ENCODE peak calls at places on chromosome 19, in seven cellular contexts. F is AG04450, T is mucosa of descending colon, U is heart right ventricle, G is spleen, N is tibial nerve, M is fibroblast of the aortic adventitia. S is an unnamed sample.

GRCh38 chr19:3526507-3527244 is 12.3 kb upstream of the TEKTIP1 start:
- DNase-seq in F (no peak), N (no peak), M (no peak), G (no peak), T (no peak), U (no peak), S (no peak)

GRCh38 chr19:47765522-47766358 is 12.8 kb upstream of the SELENOW start:
- DNase-seq in M (peak), N (no peak), F (no peak), T (peak), U (peak), G (peak), S (peak)

GRCh38 chr19:54523403-54523802 is 20.8 kb downstream of the LAIR2 start:
- DNase-seq in F (no peak), T (no peak), U (no peak), G (no peak), N (no peak), M (no peak), S (peak)

GRCh38 chr19:4694211-4694987 is 24.3 kb upstream of the MYDGF start:
- DNase-seq in N (no peak), G (no peak), T (no peak), U (peak), M (peak), F (peak), S (peak)

GRCh38 chr19:17784201-17785008 is 10.5 kb upstream of the B3GNT3 start:
- DNase-seq in U (peak), G (peak), T (peak), N (no peak), F (no peak), M (peak), S (peak)

GRCh38 chr19:53102701-53103140 is 501 bp downstream of the ZNF160 start:
- DNase-seq in F (no peak), G (peak), M (peak), T (peak), U (peak), N (no peak), S (peak)

GRCh38 chr19:32615569-32615968 is 34.6 kb downstream of the PDCD5 start:
- DNase-seq in G (no peak), T (no peak), N (no peak), U (no peak), M (no peak), F (no peak), S (no peak)

GRCh38 chr19:51792932-51793331 is 2.0 kb upstream of the FPR3 start:
- DNase-seq in N (no peak), T (no peak), F (no peak), M (no peak), G (no peak), U (no peak), S (no peak)

GRCh38 chr19:35995655-35995993 is 636 bp downstream of the SDHAF1 start:
- DNase-seq in T (peak), N (no peak), U (peak), M (peak), G (peak), F (no peak), S (peak)

GRCh38 chr19:32227561-32228165 is 117.7 kb upstream of the ZNF507 start:
- DNase-seq in N (no peak), M (no peak), F (no peak), U (no peak), T (no peak), G (no peak), S (no peak)

GRCh38 chr19:58392945-58393724 is 2.3 kb upstream of the RNF225 start:
- DNase-seq in T (no peak), F (no peak), N (no peak), G (no peak), M (no peak), U (no peak), S (no peak)

GRCh38 chr19:5046339-5047039 is 77.6 kb downstream of the KDM4B start:
- DNase-seq in N (no peak), U (no peak), T (peak), M (no peak), G (peak), F (no peak), S (peak)

GRCh38 chr19:41123716-41124244 is 9.5 kb downstream of the CYP2F1 start:
- DNase-seq in M (no peak), F (no peak), N (no peak), U (no peak), G (no peak), T (no peak), S (no peak)

GRCh38 chr19:28736528-28736927 is 476.4 kb downstream of the UQCRFS1 start:
- DNase-seq in T (no peak), F (no peak), U (no peak), G (no peak), M (no peak), N (no peak), S (no peak)

GRCh38 chr19:4198467-4199126 is 16.1 kb downstream of the ANKRD24 start:
- DNase-seq in F (no peak), M (no peak), N (no peak), G (no peak), U (no peak), T (no peak), S (no peak)

GRCh38 chr19:56114711-56115110 is 6.4 kb downstream of the ZNF787 start:
- DNase-seq in U (no peak), G (no peak), M (no peak), F (no peak), T (no peak), N (no peak), S (no peak)

GRCh38 chr19:18098891-18099622 is 1.5 kb downstream of the MAST3 start:
- DNase-seq in U (no peak), F (no peak), N (no peak), T (peak), M (no peak), G (peak), S (no peak)

GRCh38 chr19:6828306-6828697 is 55.8 kb downstream of the VAV1 start:
- DNase-seq in N (no peak), T (no peak), G (no peak), M (no peak), F (no peak), U (no peak), S (peak)

GRCh38 chr19:33797821-33798633 is 1.4 kb downstream of the KCTD15 start:
- DNase-seq in N (no peak), M (no peak), T (peak), U (peak), F (no peak), G (no peak), S (no peak)

GRCh38 chr19:7292950-7293794 is 1.0 kb downstream of the INSR start:
- DNase-seq in G (peak), U (peak), T (peak), F (no peak), N (no peak), M (no peak), S (peak)

GRCh38 chr19:58097783-58098681 is at the start of gene ZSCAN18:
- DNase-seq in G (peak), M (peak), T (peak), N (peak), F (peak), U (peak), S (no peak)

GRCh38 chr19:42254850-42255765 is at the start of gene ERF:
- DNase-seq in N (peak), G (peak), T (peak), M (peak), U (peak), F (peak), S (peak)

GRCh38 chr19:19022380-19022961 is 10.8 kb downstream of the SUGP2 start:
- DNase-seq in T (no peak), F (no peak), N (no peak), G (no peak), M (no peak), U (no peak), S (no peak)

GRCh38 chr19:3725640-3726310 is 17.6 kb downstream of the TJP3 start:
- DNase-seq in U (no peak), G (no peak), T (peak), N (no peak), M (no peak), F (no peak), S (peak)

GRCh38 chr19:44745386-44745831 is 3.1 kb upstream of the BCL3 start:
- DNase-seq in T (peak), U (peak), F (no peak), M (peak), G (peak), N (peak), S (peak)

GRCh38 chr19:48966541-48967345 is 1.6 kb downstream of the FTL start:
- DNase-seq in G (peak), T (no peak), U (no peak), F (no peak), M (peak), N (no peak), S (no peak)

GRCh38 chr19:3730457-3730958 is 22.3 kb downstream of the TJP3 start:
- DNase-seq in F (no peak), M (no peak), N (no peak), G (no peak), T (peak), U (no peak), S (no peak)

GRCh38 chr19:3033595-3034193 is 4.6 kb upstream of the TLE2 start:
- DNase-seq in F (no peak), T (no peak), G (no peak), N (no peak), M (no peak), U (no peak), S (no peak)

GRCh38 chr19:42175952-42176648 is 41.4 kb downstream of the DEDD2 start:
- DNase-seq in G (no peak), M (peak), U (no peak), F (no peak), N (no peak), T (no peak), S (no peak)

GRCh38 chr19:56253737-56254136 is 18.8 kb upstream of the EDDM13 start:
- DNase-seq in G (no peak), N (no peak), U (no peak), T (no peak), M (peak), F (peak), S (peak)

GRCh38 chr19:18284710-18285430 is 3.4 kb upstream of the JUND start:
- DNase-seq in N (no peak), F (no peak), G (peak), U (no peak), T (no peak), M (no peak), S (no peak)

GRCh38 chr19:32748497-32748896 is 28.9 kb downstream of the TDRD12 start:
- DNase-seq in U (no peak), T (no peak), G (no peak), M (no peak), F (no peak), N (no peak), S (peak)

DNA sequence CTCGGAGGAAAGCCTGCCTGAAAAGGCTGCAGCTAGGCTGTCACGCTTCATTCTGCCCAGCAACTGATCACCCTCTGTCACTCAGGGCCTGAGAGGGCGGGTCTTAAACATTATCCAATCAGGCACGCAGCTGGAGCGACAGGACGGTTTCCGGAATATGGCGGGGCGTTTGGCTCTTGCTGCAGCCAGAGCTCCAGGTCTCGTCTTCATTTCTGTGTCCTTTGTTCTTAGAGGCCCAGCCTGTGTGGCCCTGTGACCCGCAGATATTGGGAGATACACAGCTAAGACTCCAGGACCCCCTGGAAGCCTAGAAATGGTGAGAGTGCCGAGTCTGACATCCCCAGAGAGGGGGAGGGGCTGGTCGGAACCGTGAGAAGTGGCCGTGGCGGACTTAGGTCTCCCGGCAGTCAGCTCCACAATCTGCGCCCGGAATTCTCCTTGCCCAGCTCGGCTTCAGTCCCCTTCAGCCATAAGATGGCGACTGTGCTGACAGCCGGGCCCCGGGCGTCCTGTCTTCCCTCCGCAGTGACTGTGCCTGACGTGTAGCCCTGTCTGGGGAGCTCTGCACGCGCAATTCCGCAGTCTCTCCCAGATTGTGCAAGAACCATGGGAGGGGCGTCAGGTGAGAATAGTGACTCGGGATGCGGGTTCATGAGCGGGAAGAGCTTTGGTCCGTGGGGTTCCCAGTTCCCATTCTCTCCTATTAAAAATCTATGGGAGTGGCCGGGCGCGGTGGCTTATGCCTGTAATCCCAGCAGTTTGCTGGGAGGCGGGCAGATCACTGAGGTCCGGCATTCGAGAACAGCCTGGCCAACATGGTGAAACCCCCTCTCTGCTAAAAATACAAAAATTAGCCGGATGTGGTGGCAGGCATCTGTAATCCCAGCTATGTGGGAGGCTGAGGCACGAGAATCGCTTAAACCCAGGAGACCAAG is at the start of gene ZNF429:
- DNase-seq in U (peak), G (peak), M (peak), F (peak), N (peak), T (peak), S (peak)
- TF ChIP-seq CTCF in U (no peak), G (no peak), M (no peak), F (no peak), N (no peak), T (no peak), S (no peak)

GRCh38 chr19:13825489-13826475 is 30.5 kb downstream of the ZSWIM4 start:
- DNase-seq in F (no peak), T (peak), U (no peak), N (no peak), M (no peak), G (peak), S (peak)
- TF ChIP-seq CTCF in F (no peak), T (no peak), U (no peak), N (no peak), M (no peak), G (no peak), S (no peak)

GRCh38 chr19:14113762-14114414 is 3.7 kb downstream of the PRKACA start:
- DNase-seq in F (no peak), U (peak), G (peak), N (no peak), M (no peak), T (peak), S (no peak)
- TF ChIP-seq CTCF in F (peak), U (no peak), G (peak), N (no peak), M (peak), T (no peak), S (peak)

GRCh38 chr19:50349277-50350057 is 16.0 kb downstream of the NAPSA start:
- DNase-seq in G (no peak), F (no peak), M (no peak), T (no peak), N (no peak), U (no peak), S (no peak)
- TF ChIP-seq CTCF in G (no peak), F (no peak), M (no peak), T (no peak), N (no peak), U (no peak), S (no peak)

DNA sequence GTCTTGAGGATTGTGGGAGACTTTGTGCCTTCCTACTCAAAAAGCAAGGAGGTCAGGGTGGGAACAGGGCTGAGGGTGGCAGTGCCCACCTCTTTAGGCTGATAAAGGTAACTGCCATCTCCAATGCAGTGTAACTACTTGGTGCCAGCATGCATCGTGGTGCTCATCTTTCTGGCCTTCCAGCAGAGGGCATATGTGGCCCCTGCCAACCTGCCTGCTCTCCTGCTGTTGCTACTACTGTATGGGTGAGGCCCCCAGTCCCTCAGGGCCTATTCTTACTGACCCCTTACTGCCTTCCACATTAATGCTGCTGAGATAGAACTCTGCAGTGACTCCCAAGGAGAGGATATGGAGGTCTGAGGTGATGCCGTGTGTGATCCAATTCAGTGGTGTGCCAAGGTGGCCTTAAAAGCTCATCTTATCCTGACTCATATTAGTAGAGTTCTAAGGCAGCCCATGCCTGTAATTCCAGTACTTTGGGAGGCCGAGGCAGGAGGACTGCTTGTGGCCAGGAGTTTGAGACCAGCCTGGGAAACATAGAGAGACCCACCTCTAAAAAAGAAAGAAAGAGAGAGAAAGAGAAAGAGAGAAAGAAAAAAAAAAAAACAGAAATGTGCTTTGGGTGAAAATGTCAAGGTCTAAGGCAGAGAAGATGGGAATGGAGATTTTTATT is 9.6 kb upstream of the ARHGAP45 start:
- DNase-seq in U (no peak), T (no peak), F (no peak), G (peak), M (peak), N (no peak), S (peak)
- TF ChIP-seq CTCF in U (no peak), T (no peak), F (no peak), G (peak), M (no peak), N (no peak), S (peak)

GRCh38 chr19:38143847-38144246 is 80.2 kb downstream of the DPF1 start:
- DNase-seq in G (no peak), F (no peak), M (no peak), U (no peak), N (no peak), T (no peak), S (no peak)
- TF ChIP-seq CTCF in G (peak), F (peak), M (no peak), U (no peak), N (no peak), T (no peak), S (no peak)

GRCh38 chr19:8640402-8641004 is 10.1 kb downstream of the NFILZ start:
- DNase-seq in U (peak), M (no peak), T (no peak), F (no peak), N (no peak), G (peak), S (peak)
- TF ChIP-seq CTCF in U (no peak), M (no peak), T (no peak), F (no peak), N (no peak), G (no peak), S (no peak)

DNA sequence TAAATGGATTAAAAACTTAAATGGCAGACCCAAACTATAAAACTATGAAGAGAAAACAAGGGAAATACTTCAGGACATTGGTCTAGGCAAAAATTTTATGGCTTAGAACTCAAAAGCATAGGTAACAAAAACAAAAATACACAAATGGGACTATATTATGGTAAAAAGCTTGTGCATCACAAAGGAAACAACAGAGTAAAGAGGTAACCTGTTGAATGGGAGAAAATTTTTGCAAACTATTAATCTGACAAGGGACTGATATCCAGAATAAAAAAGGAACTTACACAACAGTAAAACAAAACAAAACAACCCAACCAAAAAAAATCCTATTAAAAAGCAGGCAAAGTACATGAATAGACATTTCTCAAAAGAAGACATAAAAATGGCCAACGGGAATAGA is 9.3 kb upstream of the ZNF546 start:
- DNase-seq in F (no peak), T (no peak), M (no peak), N (no peak), U (no peak), G (no peak), S (no peak)
- TF ChIP-seq CTCF in F (no peak), T (no peak), M (no peak), N (no peak), U (no peak), G (no peak), S (no peak)

GRCh38 chr19:9702186-9702585 is 27.3 kb upstream of the ZNF562 start:
- DNase-seq in F (no peak), N (no peak), U (no peak), T (no peak), G (no peak), M (no peak), S (no peak)

GRCh38 chr19:9705836-9706235 is 30.9 kb upstream of the ZNF562 start:
- DNase-seq in T (no peak), U (no peak), M (no peak), F (no peak), G (no peak), N (no peak), S (no peak)

DNA sequence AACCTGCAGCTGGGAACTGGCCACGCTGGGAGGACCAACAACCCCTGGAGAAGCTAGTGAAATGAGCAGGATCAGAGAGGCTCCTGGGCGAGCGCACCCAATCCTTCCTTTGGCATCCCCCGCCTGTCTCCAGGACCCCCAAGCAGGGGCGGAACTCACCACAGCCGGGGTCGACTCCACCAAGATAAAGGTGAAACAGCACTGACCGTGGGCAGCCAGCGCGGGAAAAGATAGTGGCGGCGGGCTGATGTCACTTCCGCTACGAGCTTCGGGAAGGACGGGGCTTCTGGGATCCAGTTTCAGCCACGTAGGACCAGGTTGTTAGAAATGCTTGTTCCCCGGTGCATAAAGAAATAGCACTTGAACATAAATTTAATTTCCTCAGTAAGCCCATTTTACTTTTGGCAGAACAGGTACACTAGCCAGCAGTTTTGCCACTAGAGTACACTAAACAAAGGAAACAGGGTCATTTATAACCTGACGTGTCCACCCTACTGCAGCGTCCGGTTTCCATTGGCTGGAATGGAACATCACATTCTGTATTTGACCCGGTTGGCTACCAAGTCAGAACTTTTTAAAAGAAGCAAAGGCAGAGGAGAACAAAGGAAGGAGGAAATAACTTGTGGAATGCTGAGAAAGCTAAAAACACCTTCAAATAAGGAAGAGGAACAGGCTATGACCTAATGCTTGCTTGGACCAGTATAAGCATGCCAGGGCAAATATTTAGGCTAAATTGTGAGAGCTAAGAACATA is 25.5 kb upstream of the ZNF562 start:
- DNase-seq in N (no peak), M (no peak), T (no peak), F (no peak), U (no peak), G (no peak), S (no peak)
- TF ChIP-seq CTCF in N (no peak), M (no peak), T (no peak), F (no peak), U (no peak), G (no peak), S (no peak)

S was measured in MCF 10A.